ENCODE peak calls at places on chromosomes 13 and 19, in seven cellular contexts. P is H1, M is SK-N-SH, H is GM12878, T is HCT116, Z is K562, S is HepG2. J is an unnamed sample.

GRCh38 chr13:33347866-33348265 is 62.3 kb upstream of the STARD13 start:
- DNase-seq in P (no peak), M (no peak), H (no peak), T (no peak), Z (no peak), S (no peak), J (no peak)

GRCh38 chr13:45838171-45838745 is 13.3 kb downstream of the SIAH3 start:
- DNase-seq in P (no peak), M (peak; percentile 45), H (no peak), T (no peak), Z (no peak), S (no peak), J (no peak)

GRCh38 chr13:66301482-66301881 is 928.7 kb downstream of the PCDH9 start:
- DNase-seq in P (no peak), M (no peak), H (no peak), T (no peak), Z (no peak), S (no peak), J (no peak)

GRCh38 chr19:13712767-13713201 is 51.5 kb upstream of the MRI1 start:
- DNase-seq in P (no peak), M (no peak), H (no peak), T (no peak), Z (no peak), S (no peak), J (no peak)

GRCh38 chr13:30978981-30979956 is 46.8 kb downstream of the TEX26 start:
- DNase-seq in P (peak; percentile 85), M (peak; percentile 29), H (no peak), T (peak; percentile 38), Z (peak; percentile 52), S (peak; percentile 16), J (no peak)

GRCh38 chr19:53808710-53809125 is 15.4 kb downstream of the NLRP12 start:
- DNase-seq in P (no peak), M (peak; percentile 49), H (no peak), T (peak; percentile 45), Z (peak; percentile 29), S (peak; percentile 68), J (no peak)

GRCh38 chr13:110546389-110546788 is 15.1 kb downstream of the RAB20 start:
- DNase-seq in P (no peak), M (no peak), H (no peak), T (no peak), Z (no peak), S (no peak), J (no peak)

GRCh38 chr19:16018106-16018755 is 58.1 kb upstream of the TPM4 start:
- DNase-seq in P (no peak), M (peak; percentile 7), H (no peak), T (no peak), Z (no peak), S (no peak), J (no peak)

GRCh38 chr19:13906525-13906904 is 514 bp downstream of the CC2D1A start:
- DNase-seq in P (no peak), M (peak; percentile 56), H (no peak), T (no peak), Z (peak; percentile 37), S (peak; percentile 58), J (peak; percentile 28)

GRCh38 chr19:14337510-14337909 is 43.7 kb upstream of the ADGRE5 start:
- DNase-seq in P (no peak), M (peak; percentile 65), H (no peak), T (peak; percentile 79), Z (peak; percentile 81), S (no peak), J (peak; percentile 90)

GRCh38 chr19:53212703-53213320 is 19.7 kb upstream of the ZNF665 start:
- DNase-seq in P (no peak), M (no peak), H (no peak), T (no peak), Z (no peak), S (no peak), J (no peak)

GRCh38 chr19:16227837-16228636 is 30.3 kb downstream of the AP1M1 start:
- DNase-seq in P (no peak), M (no peak), H (no peak), T (no peak), Z (no peak), S (no peak), J (no peak)

GRCh38 chr13:76976929-76977328 is 15.0 kb upstream of the CLN5 start:
- DNase-seq in P (no peak), M (peak; percentile 58), H (no peak), T (no peak), Z (no peak), S (no peak), J (no peak)

GRCh38 chr13:59982631-59983382 is 180.9 kb downstream of the DIAPH3 start:
- DNase-seq in P (no peak), M (no peak), H (no peak), T (no peak), Z (no peak), S (no peak), J (no peak)

GRCh38 chr13:25965596-25965995 is 86.2 kb downstream of the SHISA2 start:
- DNase-seq in P (no peak), M (no peak), H (no peak), T (no peak), Z (no peak), S (no peak), J (no peak)

GRCh38 chr19:1618157-1619093 is 13.2 kb upstream of the UQCR11 start:
- DNase-seq in P (peak; percentile 54), M (peak; percentile 78), H (no peak), T (peak; percentile 29), Z (peak; percentile 47), S (peak; percentile 41), J (peak; percentile 74)

GRCh38 chr19:47520839-47521238 is 6.0 kb upstream of the NAPA start:
- DNase-seq in P (no peak), M (no peak), H (no peak), T (no peak), Z (no peak), S (no peak), J (no peak)

GRCh38 chr13:113651511-113652403 is 6.2 kb downstream of the ATP4B start:
- DNase-seq in P (no peak), M (no peak), H (no peak), T (no peak), Z (no peak), S (no peak), J (no peak)

GRCh38 chr13:47277774-47278173 is 380.9 kb upstream of the HTR2A start:
- DNase-seq in P (no peak), M (no peak), H (no peak), T (no peak), Z (no peak), S (no peak), J (no peak)

GRCh38 chr19:3580156-3580955 is 4.9 kb upstream of the GIPC3 start:
- DNase-seq in P (no peak), M (no peak), H (no peak), T (no peak), Z (peak; percentile 80), S (peak; percentile 56), J (no peak)

GRCh38 chr19:18282788-18283141 is 1.3 kb upstream of the JUND start:
- DNase-seq in P (no peak), M (no peak), H (no peak), T (no peak), Z (peak; percentile 80), S (peak; percentile 62), J (no peak)

GRCh38 chr19:48393559-48394330 is at the start of gene GRIN2D:
- DNase-seq in P (no peak), M (peak; percentile 78), H (no peak), T (no peak), Z (peak; percentile 49), S (no peak), J (no peak)

GRCh38 chr19:11570039-11570462 is 7.4 kb downstream of the ACP5 start:
- DNase-seq in P (no peak), M (peak; percentile 52), H (no peak), T (no peak), Z (no peak), S (no peak), J (no peak)

GRCh38 chr19:33490041-33490451 is 31.5 kb downstream of the PEPD start:
- DNase-seq in P (no peak), M (peak; percentile 17), H (no peak), T (no peak), Z (no peak), S (no peak), J (no peak)

GRCh38 chr19:38656171-38656981 is 8.9 kb downstream of the ACTN4 start:
- DNase-seq in P (no peak), M (no peak), H (no peak), T (no peak), Z (no peak), S (peak; percentile 95), J (no peak)

GRCh38 chr13:71030789-71031188 is 836.2 kb downstream of the DACH1 start:
- DNase-seq in P (no peak), M (no peak), H (no peak), T (no peak), Z (no peak), S (peak; percentile 77), J (no peak)
- TF ChIP-seq JUND in P (no peak), M (no peak), H (no peak), T (no peak), Z (no peak), S (no peak), J (no peak)

GRCh38 chr19:56105090-56105701 is 15.9 kb downstream of the ZNF787 start:
- DNase-seq in P (peak; percentile 61), M (no peak), H (no peak), T (peak; percentile 15), Z (no peak), S (peak; percentile 78), J (peak; percentile 77)
- TF ChIP-seq JUND in P (no peak), M (no peak), H (no peak), T (no peak), Z (no peak), S (no peak), J (no peak)

DNA sequence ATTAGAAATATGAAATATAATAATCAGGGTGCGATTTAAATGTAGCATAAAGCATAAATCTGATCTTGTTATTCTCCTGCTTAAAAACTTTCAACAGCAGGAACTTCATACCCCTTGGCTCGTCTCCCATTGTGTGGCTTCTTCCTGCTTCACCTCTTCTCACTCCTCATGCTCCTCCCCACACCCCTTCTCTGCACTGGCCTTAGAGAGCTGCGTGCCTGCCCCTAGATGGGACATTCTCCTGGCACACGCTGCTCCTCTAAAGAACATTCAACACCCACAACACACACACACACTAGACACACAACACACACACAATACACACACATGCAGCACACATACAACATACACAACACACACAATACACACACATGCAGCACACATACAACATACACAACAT is 104.6 kb upstream of the RAP2A start:
- DNase-seq in P (no peak), M (no peak), H (no peak), T (no peak), Z (no peak), S (no peak), J (peak; percentile 6)
- TF ChIP-seq JUND in P (no peak), M (no peak), H (no peak), T (no peak), Z (no peak), S (no peak), J (no peak)

GRCh38 chr19:19599190-19599535 is 19.3 kb downstream of the PBX4 start:
- DNase-seq in P (no peak), M (no peak), H (no peak), T (no peak), Z (no peak), S (no peak), J (no peak)

GRCh38 chr19:19606021-19606420 is 12.5 kb downstream of the PBX4 start:
- DNase-seq in P (no peak), M (no peak), H (no peak), T (peak; percentile 82), Z (peak; percentile 13), S (no peak), J (no peak)

GRCh38 chr19:19602136-19602712 is 16.3 kb downstream of the PBX4 start:
- DNase-seq in P (no peak), M (no peak), H (no peak), T (no peak), Z (no peak), S (peak; percentile 40), J (no peak)

GRCh38 chr19:19600793-19601346 is 17.6 kb downstream of the PBX4 start:
- DNase-seq in P (no peak), M (no peak), H (peak; percentile 33), T (no peak), Z (no peak), S (no peak), J (no peak)

GRCh38 chr19:19602713-19603320 is 15.7 kb downstream of the PBX4 start:
- DNase-seq in P (no peak), M (no peak), H (no peak), T (no peak), Z (no peak), S (no peak), J (no peak)
- TF ChIP-seq JUND in P (no peak), M (no peak), H (no peak), T (no peak), Z (no peak), S (no peak), J (no peak)

J was measured in T47D.